ENCODE peak calls at places on chromosomes 11 and 22, in nine cellular contexts. W is left ventricle myocardium inferior, G is H9, T is PC-3, M is OCI-LY7, Z is Peyer's patch, B is thyroid gland, E is coronary artery, L is left lung. Q is an unnamed sample.

GRCh38 chr11:20031155-20032001 is 128.9 kb downstream of the DBX1 start:
- DNase-seq in E (no peak), G (peak), W (no peak), M (no peak), B (peak), L (no peak), Z (no peak), T (peak), Q (no peak)

GRCh38 chr11:73177380-73178091 is 35.4 kb upstream of the FCHSD2 start:
- DNase-seq in Z (no peak), E (peak), L (peak), W (peak), G (no peak), B (no peak), M (no peak), T (peak), Q (no peak)

GRCh38 chr22:19596680-19597398 is 72.6 kb upstream of the CLDN5 start:
- DNase-seq in B (no peak), M (peak), T (no peak), E (no peak), L (no peak), G (no peak), Z (no peak), W (no peak), Q (no peak)

GRCh38 chr22:35437038-35437437 is 37.1 kb downstream of the MCM5 start:
- DNase-seq in T (peak), E (no peak), B (no peak), G (peak), Z (no peak), L (no peak), M (peak), W (no peak), Q (no peak)

GRCh38 chr11:106415510-106415909 is 338.0 kb downstream of the AASDHPPT start:
- DNase-seq in M (no peak), T (peak), L (no peak), W (no peak), G (no peak), E (no peak), B (no peak), Z (no peak), Q (no peak)

GRCh38 chr11:120096756-120097191 is 41.1 kb downstream of the TRIM29 start:
- DNase-seq in G (peak), Z (no peak), B (no peak), M (no peak), W (no peak), L (no peak), E (no peak), T (no peak), Q (no peak)

GRCh38 chr11:70731670-70732492 is 333.6 kb downstream of the CTTN start:
- DNase-seq in L (no peak), Z (no peak), E (no peak), M (no peak), T (no peak), W (no peak), G (no peak), B (no peak), Q (no peak)

GRCh38 chr22:25749420-25750169 is 7.6 kb downstream of the MYO18B start:
- DNase-seq in T (no peak), W (no peak), M (no peak), B (no peak), E (no peak), L (no peak), G (no peak), Z (no peak), Q (no peak)

GRCh38 chr11:75571625-75572024 is 9.6 kb downstream of the SERPINH1 start:
- DNase-seq in B (no peak), Z (no peak), M (no peak), E (no peak), G (no peak), L (peak), W (no peak), T (no peak), Q (no peak)

GRCh38 chr11:110130642-110131238 is 37.5 kb downstream of the ZC3H12C start:
- DNase-seq in Z (no peak), W (no peak), B (no peak), L (no peak), T (no peak), M (no peak), E (no peak), G (peak), Q (no peak)

GRCh38 chr22:45645526-45646414 is 25.9 kb upstream of the ATXN10 start:
- DNase-seq in L (peak), G (peak), B (peak), W (peak), M (peak), T (peak), Z (peak), E (no peak), Q (peak)

GRCh38 chr22:45742866-45743450 is 71.3 kb downstream of the ATXN10 start:
- DNase-seq in M (no peak), W (no peak), T (peak), L (peak), G (no peak), Z (no peak), E (no peak), B (no peak), Q (no peak)

GRCh38 chr22:36332623-36333331 is 55.0 kb downstream of the MYH9 start:
- DNase-seq in L (peak), M (peak), B (peak), Z (no peak), E (no peak), T (peak), W (no peak), G (no peak), Q (no peak)

GRCh38 chr11:103499710-103500340 is 390.6 kb downstream of the DYNC2H1 start:
- DNase-seq in B (no peak), T (peak), W (no peak), Z (no peak), L (no peak), M (no peak), G (no peak), E (no peak), Q (no peak)

GRCh38 chr11:85540635-85541034 is 86.5 kb downstream of the DLG2 start:
- DNase-seq in L (no peak), Z (no peak), E (no peak), M (no peak), W (no peak), B (no peak), G (peak), T (no peak), Q (no peak)

GRCh38 chr11:2761131-2762030 is 61.6 kb upstream of the KCNQ1OT1 start:
- DNase-seq in E (peak), B (peak), Z (peak), T (no peak), W (no peak), G (peak), L (peak), M (no peak), Q (peak)

GRCh38 chr11:72373163-72373562 is 61.2 kb downstream of the CLPB start:
- DNase-seq in L (no peak), B (peak), G (no peak), T (no peak), E (no peak), W (no peak), Z (no peak), M (no peak), Q (no peak)

GRCh38 chr11:67392182-67392715 is 463 bp downstream of the RAD9A start:
- DNase-seq in Z (no peak), B (no peak), E (no peak), W (no peak), L (no peak), M (no peak), T (peak), G (no peak), Q (no peak)

GRCh38 chr11:133180201-133180600 is 352.1 kb downstream of the OPCML start:
- DNase-seq in L (no peak), E (no peak), G (no peak), M (no peak), B (no peak), Z (no peak), T (no peak), W (no peak), Q (no peak)

GRCh38 chr11:82858133-82858532 is 42.1 kb downstream of the PRCP start:
- DNase-seq in L (no peak), Z (no peak), T (no peak), G (no peak), M (no peak), E (no peak), W (no peak), B (no peak), Q (no peak)
- H3K27ac ChIP-seq in L (no peak), Z (no peak), T (peak), G (no peak), M (no peak), E (peak), W (no peak), B (no peak), Q (peak)

DNA sequence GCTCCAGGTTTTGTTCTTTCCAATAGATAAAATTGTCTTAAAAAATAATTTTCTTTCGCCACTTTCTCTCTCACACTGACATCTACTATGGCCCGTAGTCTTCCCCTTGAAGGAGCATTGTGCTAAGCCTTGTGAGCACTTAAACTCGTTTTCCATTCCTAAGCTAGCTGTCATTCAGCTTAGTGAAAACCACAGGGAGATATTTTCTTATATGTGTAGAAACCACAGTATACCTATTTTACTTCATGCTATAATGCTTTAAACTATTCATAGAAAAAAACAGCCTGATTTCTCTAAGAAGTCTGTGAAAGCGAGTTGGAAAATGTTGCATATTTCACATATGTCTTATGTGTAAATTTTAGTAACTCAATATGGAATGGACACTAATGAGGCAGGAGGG is 194.2 kb upstream of the CTSC start:
- DNase-seq in M (no peak), G (no peak), T (no peak), B (no peak), E (no peak), W (no peak), L (no peak), Z (no peak), Q (no peak)
- H3K27ac ChIP-seq in M (no peak), G (no peak), T (no peak), B (no peak), E (no peak), W (no peak), L (no peak), Z (no peak), Q (no peak)

GRCh38 chr11:112237451-112237850 is 11.2 kb downstream of the PTS start:
- DNase-seq in Z (no peak), B (no peak), G (no peak), M (no peak), W (no peak), E (no peak), L (no peak), T (no peak), Q (no peak)
- H3K27ac ChIP-seq in Z (no peak), B (no peak), G (no peak), M (no peak), W (no peak), E (no peak), L (no peak), T (no peak), Q (no peak)

DNA sequence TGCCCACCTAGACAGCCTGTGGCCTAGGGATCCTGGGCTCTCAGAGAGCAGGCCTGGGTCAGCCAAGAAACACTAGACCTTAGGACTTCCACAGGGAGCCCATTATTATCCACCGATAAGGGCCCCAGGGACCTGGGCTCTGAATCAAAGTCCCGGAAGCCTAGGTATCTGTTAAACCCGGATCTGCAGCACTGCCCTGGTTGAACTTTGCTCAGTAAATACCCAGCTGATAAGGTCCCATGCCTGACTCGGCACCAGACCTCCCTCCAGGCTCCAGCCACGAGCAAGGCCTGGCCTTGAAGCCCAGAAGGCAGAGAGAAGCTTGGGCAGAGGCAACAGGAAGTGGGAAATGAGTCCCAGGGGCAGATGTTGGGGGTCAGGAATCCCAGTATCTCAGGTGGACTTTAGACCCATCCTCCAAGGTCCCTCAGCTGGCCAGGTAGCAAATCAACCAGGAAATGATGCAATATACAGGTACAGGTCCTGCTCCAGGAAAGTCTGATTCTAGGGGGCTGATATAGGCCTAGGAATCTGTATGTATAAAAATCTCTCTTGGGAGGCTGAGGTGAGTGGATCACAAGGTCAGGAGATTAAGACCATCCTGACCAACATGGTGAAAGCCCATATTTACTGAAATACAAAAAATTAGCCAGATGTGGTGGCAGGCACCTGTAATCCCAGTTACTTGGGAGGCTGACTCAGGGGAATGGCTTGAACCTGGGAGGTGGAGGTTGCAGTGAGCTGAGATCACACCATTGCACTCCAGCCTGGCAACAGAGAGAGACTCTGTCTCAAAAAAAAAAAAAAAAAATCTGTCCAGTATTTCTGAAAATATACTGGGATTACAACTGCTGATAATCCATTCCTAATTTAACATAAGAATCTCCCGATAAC is 18.7 kb downstream of the POU2AF1 start:
- DNase-seq in B (no peak), T (no peak), L (no peak), E (no peak), M (peak), Z (no peak), G (no peak), W (no peak), Q (no peak)
- H3K27ac ChIP-seq in B (no peak), T (no peak), L (no peak), E (no peak), M (peak), Z (peak), G (no peak), W (no peak), Q (no peak)

GRCh38 chr11:117822522-117823033 is 2.0 kb downstream of the FXYD2 start:
- DNase-seq in E (no peak), W (no peak), Z (no peak), M (no peak), T (no peak), B (no peak), G (no peak), L (no peak), Q (no peak)
- H3K27ac ChIP-seq in E (peak), W (peak), Z (no peak), M (no peak), T (no peak), B (no peak), G (no peak), L (no peak), Q (no peak)

DNA sequence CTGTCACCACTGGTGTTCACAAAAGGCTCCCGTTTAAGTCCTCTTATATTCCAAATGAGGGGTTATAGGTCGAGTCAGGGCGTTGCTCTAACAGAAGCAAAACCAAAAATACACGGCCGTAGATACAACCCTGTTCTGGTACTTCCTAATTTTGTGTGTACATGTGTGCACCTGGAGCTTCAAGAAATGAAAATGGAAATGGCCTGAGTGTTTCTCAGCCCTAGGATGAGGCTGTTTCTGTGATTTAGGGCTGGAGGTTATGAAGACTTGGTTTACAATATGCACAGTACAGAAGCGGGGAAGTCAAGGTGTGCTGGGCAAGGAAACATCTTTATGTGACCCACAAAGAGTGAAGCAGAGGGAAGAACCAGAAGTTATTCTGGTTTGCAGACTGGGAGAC is 110.4 kb upstream of the OR4B1 start:
- DNase-seq in L (no peak), G (no peak), T (no peak), Z (no peak), B (no peak), M (peak), W (no peak), E (no peak), Q (peak)
- H3K27ac ChIP-seq in L (no peak), G (no peak), T (no peak), Z (peak), B (no peak), M (peak), W (no peak), E (no peak), Q (no peak)

DNA sequence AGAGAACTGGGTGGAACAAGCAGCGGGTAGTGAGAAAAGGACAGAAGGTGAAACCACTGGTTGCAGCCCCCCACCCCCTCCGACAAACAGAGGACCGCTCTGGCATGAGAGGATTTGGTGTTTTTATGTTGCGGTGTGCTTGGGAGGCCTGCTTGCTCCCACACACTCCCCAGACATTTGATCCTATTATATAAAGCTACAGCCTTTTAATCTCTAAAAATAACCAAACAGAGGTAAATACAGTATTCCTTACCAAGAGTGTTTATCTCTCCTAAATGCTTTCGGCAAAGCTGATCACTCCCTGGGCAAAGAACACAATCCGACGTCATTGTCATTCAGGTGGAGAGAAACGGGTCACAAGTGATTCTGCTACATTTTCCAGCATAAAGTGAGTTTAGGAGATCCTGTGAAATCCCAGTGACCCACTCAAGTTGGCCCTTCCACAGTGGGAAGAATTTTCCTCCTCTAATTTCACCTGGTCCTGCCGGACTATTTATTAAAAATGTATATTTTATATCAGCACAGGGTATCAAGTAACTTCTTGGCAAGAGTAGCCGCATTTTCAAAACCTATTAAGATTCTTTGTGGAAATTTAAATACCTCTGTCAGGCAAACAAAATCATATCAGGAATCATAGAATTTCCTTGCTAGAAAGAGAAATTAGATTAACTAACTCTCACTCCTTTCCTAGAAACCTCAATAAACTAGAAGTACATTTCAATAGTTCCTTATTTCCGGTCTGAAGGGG is 9.9 kb downstream of the MN1 start:
- DNase-seq in G (no peak), W (no peak), T (no peak), Z (no peak), L (no peak), B (no peak), E (no peak), M (no peak), Q (no peak)
- H3K27ac ChIP-seq in G (no peak), W (peak), T (no peak), Z (no peak), L (no peak), B (peak), E (peak), M (no peak), Q (no peak)

Q was measured in vagina.